ENCODE peak calls at places on chromosomes 12 and 14, in four cellular contexts. One of them, this sample, is unnamed.

GRCh38 chr12:53194973-53195372 is 12.1 kb downstream of the ITGB7 start:
- DNase-seq in Calu3: no peak
- DNase-seq in stimulated activated CD8-positive, alpha-beta memory T cell treated with anti-CD3 and anti-CD28 coated beads, Interleukin-7, amount 100 ng/mL, for 4 hours: no peak
- DNase-seq in left kidney: no peak
- DNase-seq in this sample: no peak

GRCh38 chr14:95237956-95238355 is 80.6 kb upstream of the DICER1 start:
- DNase-seq in left kidney: no peak
- DNase-seq in Calu3: no peak
- DNase-seq in stimulated activated CD8-positive, alpha-beta memory T cell treated with anti-CD3 and anti-CD28 coated beads, Interleukin-7, amount 100 ng/mL, for 4 hours: no peak
- DNase-seq in this sample: no peak

GRCh38 chr12:87756111-87756510 is 273.1 kb downstream of the C12orf50 start:
- DNase-seq in Calu3: no peak
- DNase-seq in left kidney: no peak
- DNase-seq in stimulated activated CD8-positive, alpha-beta memory T cell treated with anti-CD3 and anti-CD28 coated beads, Interleukin-7, amount 100 ng/mL, for 4 hours: no peak
- DNase-seq in this sample: no peak

GRCh38 chr12:68846811-68847210 is 38.8 kb downstream of the MDM2 start:
- DNase-seq in Calu3: no peak
- DNase-seq in stimulated activated CD8-positive, alpha-beta memory T cell treated with anti-CD3 and anti-CD28 coated beads, Interleukin-7, amount 100 ng/mL, for 4 hours: no peak
- DNase-seq in left kidney: no peak
- DNase-seq in this sample: no peak

GRCh38 chr12:51270067-51270846 is at the start of gene SMAGP:
- DNase-seq in left kidney: peak; percentile 92
- DNase-seq in stimulated activated CD8-positive, alpha-beta memory T cell treated with anti-CD3 and anti-CD28 coated beads, Interleukin-7, amount 100 ng/mL, for 4 hours: peak; percentile 46
- DNase-seq in Calu3: peak; percentile 90
- DNase-seq in this sample: peak; percentile 67

GRCh38 chr12:130698106-130698505 is 18.0 kb downstream of the RIMBP2 start:
- DNase-seq in stimulated activated CD8-positive, alpha-beta memory T cell treated with anti-CD3 and anti-CD28 coated beads, Interleukin-7, amount 100 ng/mL, for 4 hours: no peak
- DNase-seq in Calu3: no peak
- DNase-seq in left kidney: no peak
- DNase-seq in this sample: no peak

GRCh38 chr14:78178071-78178470 is 7.9 kb downstream of the NRXN3 start:
- DNase-seq in stimulated activated CD8-positive, alpha-beta memory T cell treated with anti-CD3 and anti-CD28 coated beads, Interleukin-7, amount 100 ng/mL, for 4 hours: no peak
- DNase-seq in left kidney: no peak
- DNase-seq in Calu3: no peak
- DNase-seq in this sample: no peak

GRCh38 chr12:42299392-42300308 is 26.2 kb downstream of the ZCRB1 start:
- DNase-seq in Calu3: no peak
- DNase-seq in left kidney: no peak
- DNase-seq in stimulated activated CD8-positive, alpha-beta memory T cell treated with anti-CD3 and anti-CD28 coated beads, Interleukin-7, amount 100 ng/mL, for 4 hours: peak; percentile 16
- DNase-seq in this sample: no peak

GRCh38 chr12:52335598-52336262 is 14.5 kb upstream of the KRT83 start:
- DNase-seq in left kidney: no peak
- DNase-seq in Calu3: peak; percentile 31
- DNase-seq in stimulated activated CD8-positive, alpha-beta memory T cell treated with anti-CD3 and anti-CD28 coated beads, Interleukin-7, amount 100 ng/mL, for 4 hours: no peak
- DNase-seq in this sample: no peak

GRCh38 chr12:113104953-113105510 is 30.5 kb downstream of the RASAL1 start:
- DNase-seq in left kidney: no peak
- DNase-seq in Calu3: no peak
- DNase-seq in stimulated activated CD8-positive, alpha-beta memory T cell treated with anti-CD3 and anti-CD28 coated beads, Interleukin-7, amount 100 ng/mL, for 4 hours: no peak
- DNase-seq in this sample: no peak

GRCh38 chr12:30964896-30965612 is 38.5 kb downstream of the TSPAN11 start:
- DNase-seq in stimulated activated CD8-positive, alpha-beta memory T cell treated with anti-CD3 and anti-CD28 coated beads, Interleukin-7, amount 100 ng/mL, for 4 hours: no peak
- DNase-seq in Calu3: no peak
- DNase-seq in left kidney: no peak
- DNase-seq in this sample: no peak

GRCh38 chr14:99346470-99347080 is 74.6 kb upstream of the BCL11B start:
- DNase-seq in Calu3: no peak
- DNase-seq in left kidney: no peak
- DNase-seq in stimulated activated CD8-positive, alpha-beta memory T cell treated with anti-CD3 and anti-CD28 coated beads, Interleukin-7, amount 100 ng/mL, for 4 hours: no peak
- DNase-seq in this sample: no peak

GRCh38 chr12:15116073-15116472 is 105.1 kb downstream of the RERG start:
- DNase-seq in Calu3: no peak
- DNase-seq in left kidney: no peak
- DNase-seq in stimulated activated CD8-positive, alpha-beta memory T cell treated with anti-CD3 and anti-CD28 coated beads, Interleukin-7, amount 100 ng/mL, for 4 hours: no peak
- DNase-seq in this sample: no peak

GRCh38 chr14:29629839-29630238 is 297.8 kb downstream of the PRKD1 start:
- DNase-seq in Calu3: no peak
- DNase-seq in left kidney: no peak
- DNase-seq in stimulated activated CD8-positive, alpha-beta memory T cell treated with anti-CD3 and anti-CD28 coated beads, Interleukin-7, amount 100 ng/mL, for 4 hours: no peak
- DNase-seq in this sample: no peak

GRCh38 chr12:107998863-107999262 is 130.2 kb upstream of the WSCD2 start:
- DNase-seq in Calu3: no peak
- DNase-seq in stimulated activated CD8-positive, alpha-beta memory T cell treated with anti-CD3 and anti-CD28 coated beads, Interleukin-7, amount 100 ng/mL, for 4 hours: no peak
- DNase-seq in left kidney: no peak
- DNase-seq in this sample: no peak

GRCh38 chr12:113063396-113064350 is 7.1 kb downstream of the DTX1 start:
- DNase-seq in left kidney: no peak
- DNase-seq in stimulated activated CD8-positive, alpha-beta memory T cell treated with anti-CD3 and anti-CD28 coated beads, Interleukin-7, amount 100 ng/mL, for 4 hours: no peak
- DNase-seq in Calu3: no peak
- DNase-seq in this sample: no peak